ENCODE peak calls at places on chromosome 15, in seven cellular contexts. S is left lobe of liver; I is Calu3; M is naive thymus-derived CD4-positive, alpha-beta T cell; B is activated T-helper 1 cell treated with anti-CD3 and anti-CD28 coated beads, Interleukin-2, amount 50 U/mL, for 16 hours; V is transverse colon; N is suprapubic skin. A is an unnamed sample.

GRCh38 chr15:31803388-31803884 is 226.9 kb upstream of the CHRNA7 start:
- DNase-seq in S (no peak), I (no peak), M (no peak), B (no peak), V (no peak), N (no peak), A (no peak)

GRCh38 chr15:52858388-52859176 is 68.4 kb upstream of the ONECUT1 start:
- DNase-seq in S (no peak), I (no peak), M (no peak), B (no peak), V (no peak), N (no peak), A (no peak)

GRCh38 chr15:84981711-84982300 is at the start of gene PDE8A:
- DNase-seq in S (peak), I (peak), M (peak), B (peak), V (peak), N (peak), A (no peak)

GRCh38 chr15:60720084-60720483 is 241.1 kb upstream of the ICE2 start:
- DNase-seq in S (no peak), I (no peak), M (no peak), B (no peak), V (no peak), N (no peak), A (no peak)

GRCh38 chr15:47717036-47717611 is at the start of gene SEMA6D:
- DNase-seq in S (peak), I (peak), M (no peak), B (no peak), V (peak), N (peak), A (peak)

GRCh38 chr15:94040523-94041248 is 190.7 kb upstream of the MCTP2 start:
- DNase-seq in S (no peak), I (no peak), M (no peak), B (no peak), V (no peak), N (no peak), A (no peak)

GRCh38 chr15:87038404-87038803 is 958.7 kb downstream of the AGBL1 start:
- DNase-seq in S (no peak), I (no peak), M (no peak), B (no peak), V (no peak), N (no peak), A (no peak)

GRCh38 chr15:26157081-26157480 is 294.0 kb upstream of the ATP10A start:
- DNase-seq in S (no peak), I (no peak), M (no peak), B (no peak), V (no peak), N (no peak), A (peak)

GRCh38 chr15:27869697-27870281 is 229.3 kb downstream of the OCA2 start:
- DNase-seq in S (no peak), I (no peak), M (no peak), B (no peak), V (no peak), N (no peak), A (no peak)

GRCh38 chr15:75358771-75359536 is 9.5 kb downstream of the MAN2C1 start:
- DNase-seq in S (no peak), I (no peak), M (no peak), B (no peak), V (no peak), N (no peak), A (no peak)

GRCh38 chr15:74123131-74123429 is 7.3 kb upstream of the ISLR2 start:
- DNase-seq in S (no peak), I (no peak), M (no peak), B (no peak), V (no peak), N (no peak), A (no peak)

GRCh38 chr15:67036775-67037555 is 28.4 kb upstream of the SMAD3 start:
- DNase-seq in S (no peak), I (no peak), M (no peak), B (no peak), V (no peak), N (no peak), A (no peak)

GRCh38 chr15:80588801-80589200 is 106.3 kb upstream of the ABHD17C start:
- DNase-seq in S (no peak), I (peak), M (no peak), B (no peak), V (no peak), N (no peak), A (no peak)

GRCh38 chr15:81160312-81161214 is 26.5 kb downstream of the CFAP161 start:
- DNase-seq in S (no peak), I (no peak), M (no peak), B (no peak), V (peak), N (peak), A (no peak)

GRCh38 chr15:98958918-98959639 is 48.5 kb downstream of the PGPEP1L start:
- DNase-seq in S (no peak), I (no peak), M (no peak), B (no peak), V (no peak), N (no peak), A (no peak)

GRCh38 chr15:43518073-43518761 is 809 bp downstream of the MAP1A start:
- DNase-seq in S (peak), I (no peak), M (no peak), B (no peak), V (no peak), N (no peak), A (peak)

GRCh38 chr15:77482570-77482969 is 61.9 kb downstream of the HMG20A start:
- DNase-seq in S (no peak), I (no peak), M (no peak), B (no peak), V (no peak), N (no peak), A (no peak)